ENCODE peak calls at places on chromosomes 2 and 18, in five cellular contexts. One of them, this sample, is unnamed.

GRCh38 chr2:231684314-231685223 is 23.8 kb upstream of the PTMA start:
- DNase-seq in NCI-H2227 treated with DMSO at 0.1 percent for 48 hours: no peak
- DNase-seq in GM20000: no peak
- DNase-seq in EH: no peak
- DNase-seq in naive thymus-derived CD8-positive, alpha-beta T cell: no peak
- DNase-seq in this sample: no peak

GRCh38 chr2:57180042-57180567 is 866.5 kb upstream of the VRK2 start:
- DNase-seq in naive thymus-derived CD8-positive, alpha-beta T cell: no peak
- DNase-seq in NCI-H2227 treated with DMSO at 0.1 percent for 48 hours: no peak
- DNase-seq in EH: peak; percentile 53
- DNase-seq in GM20000: no peak
- DNase-seq in this sample: no peak

GRCh38 chr18:51278045-51278649 is 80.7 kb upstream of the MEX3C start:
- DNase-seq in GM20000: peak; percentile 20
- DNase-seq in EH: peak; percentile 1
- DNase-seq in naive thymus-derived CD8-positive, alpha-beta T cell: no peak
- DNase-seq in NCI-H2227 treated with DMSO at 0.1 percent for 48 hours: peak; percentile 56
- DNase-seq in this sample: no peak

GRCh38 chr2:173164361-173164760 is 88.7 kb downstream of the MAP3K20 start:
- DNase-seq in EH: no peak
- DNase-seq in NCI-H2227 treated with DMSO at 0.1 percent for 48 hours: no peak
- DNase-seq in naive thymus-derived CD8-positive, alpha-beta T cell: no peak
- DNase-seq in GM20000: no peak
- DNase-seq in this sample: no peak

GRCh38 chr2:138415891-138416494 is 85.6 kb upstream of the SPOPL start:
- DNase-seq in GM20000: no peak
- DNase-seq in naive thymus-derived CD8-positive, alpha-beta T cell: no peak
- DNase-seq in EH: peak; percentile 4
- DNase-seq in NCI-H2227 treated with DMSO at 0.1 percent for 48 hours: no peak
- DNase-seq in this sample: no peak

GRCh38 chr18:2881490-2882195 is 34.8 kb downstream of the EMILIN2 start:
- DNase-seq in NCI-H2227 treated with DMSO at 0.1 percent for 48 hours: no peak
- DNase-seq in EH: peak; percentile 96
- DNase-seq in GM20000: no peak
- DNase-seq in naive thymus-derived CD8-positive, alpha-beta T cell: no peak
- DNase-seq in this sample: no peak

GRCh38 chr18:25077933-25078707 is 273.8 kb downstream of the ZNF521 start:
- DNase-seq in naive thymus-derived CD8-positive, alpha-beta T cell: no peak
- DNase-seq in EH: no peak
- DNase-seq in NCI-H2227 treated with DMSO at 0.1 percent for 48 hours: no peak
- DNase-seq in GM20000: no peak
- DNase-seq in this sample: no peak

GRCh38 chr2:25371253-25372241 is 29.8 kb upstream of the DNMT3A start:
- DNase-seq in EH: no peak
- DNase-seq in GM20000: no peak
- DNase-seq in NCI-H2227 treated with DMSO at 0.1 percent for 48 hours: no peak
- DNase-seq in naive thymus-derived CD8-positive, alpha-beta T cell: no peak
- DNase-seq in this sample: no peak

GRCh38 chr2:130336877-130337734 is 5.6 kb upstream of the IMP4 start:
- DNase-seq in naive thymus-derived CD8-positive, alpha-beta T cell: no peak
- DNase-seq in EH: peak; percentile 87
- DNase-seq in GM20000: peak; percentile 86
- DNase-seq in NCI-H2227 treated with DMSO at 0.1 percent for 48 hours: peak; percentile 98
- DNase-seq in this sample: peak; percentile 88

GRCh38 chr2:152755029-152755428 is 36.6 kb downstream of the ARL6IP6 start:
- DNase-seq in naive thymus-derived CD8-positive, alpha-beta T cell: no peak
- DNase-seq in EH: peak; percentile 6
- DNase-seq in NCI-H2227 treated with DMSO at 0.1 percent for 48 hours: no peak
- DNase-seq in GM20000: no peak
- DNase-seq in this sample: no peak